ENCODE peak calls at places on chromosome 10, in four cellular contexts. M is HCT116, Y is K562, B is H1. X is an unnamed sample.

GRCh38 chr10:3451516-3452185 is 279.1 kb upstream of the PITRM1 start:
- DNase-seq in Y (no peak), B (no peak), M (no peak), X (no peak)

GRCh38 chr10:118952493-118953295 is 76.8 kb upstream of the NANOS1 start:
- DNase-seq in B (no peak), Y (no peak), M (no peak), X (no peak)

GRCh38 chr10:60389413-60390009 is at the start of gene ANK3:
- DNase-seq in Y (no peak), M (no peak), B (no peak), X (no peak)

GRCh38 chr10:1744524-1744923 is 7.2 kb upstream of the ADARB2 start:
- DNase-seq in M (no peak), Y (no peak), B (no peak), X (no peak)

GRCh38 chr10:30630571-30630970 is 1.0 kb upstream of the LYZL2 start:
- DNase-seq in Y (no peak), B (no peak), M (no peak), X (no peak)

GRCh38 chr10:69657417-69657816 is 27.4 kb downstream of the FAM241B start:
- DNase-seq in Y (no peak), M (no peak), B (no peak), X (no peak)

GRCh38 chr10:114631090-114631677 is 26.9 kb downstream of the ABLIM1 start:
- DNase-seq in M (no peak), B (no peak), Y (no peak), X (no peak)

GRCh38 chr10:112246-112645 is 23.0 kb upstream of the ZMYND11 start:
- DNase-seq in Y (no peak), M (no peak), B (no peak), X (no peak)

GRCh38 chr10:73648975-73649829 is 6.6 kb downstream of the SYNPO2L start:
- DNase-seq in B (no peak), M (no peak), Y (peak), X (no peak)

GRCh38 chr10:46516660-46517416 is 39.6 kb downstream of the GPRIN2 start:
- DNase-seq in M (no peak), B (peak), Y (no peak), X (no peak)

GRCh38 chr10:50614444-50615137 is 9.2 kb downstream of the SGMS1 start:
- DNase-seq in B (peak), M (peak), Y (peak), X (no peak)

GRCh38 chr10:20887706-20888535 is 9.2 kb downstream of the NEBL start:
- DNase-seq in B (no peak), M (no peak), Y (no peak), X (no peak)

GRCh38 chr10:74194545-74194944 is 43.5 kb downstream of the ADK start:
- DNase-seq in Y (no peak), M (no peak), B (no peak), X (no peak)

GRCh38 chr10:91689731-91690168 is 56.9 kb upstream of the PPP1R3C start:
- DNase-seq in Y (no peak), B (no peak), M (no peak), X (no peak)

GRCh38 chr10:61376908-61377368 is 76.2 kb downstream of the TMEM26 start:
- DNase-seq in B (no peak), Y (no peak), M (no peak), X (no peak)

GRCh38 chr10:33041783-33042437 is 83.9 kb upstream of the ITGB1 start:
- DNase-seq in Y (no peak), M (no peak), B (peak), X (no peak)

GRCh38 chr10:132881186-132881920 is 61.0 kb downstream of the CFAP46 start:
- DNase-seq in M (no peak), Y (no peak), B (no peak), X (no peak)

GRCh38 chr10:72953687-72954086 is 919 bp downstream of the PLA2G12B start:
- DNase-seq in B (peak), Y (no peak), M (no peak), X (no peak)

GRCh38 chr10:107611101-107611500 is 446.6 kb upstream of the SORCS1 start:
- DNase-seq in M (no peak), Y (no peak), B (no peak), X (no peak)

GRCh38 chr10:103444478-103444877 is 7.7 kb downstream of the CALHM2 start:
- DNase-seq in Y (no peak), B (no peak), M (no peak), X (no peak)

GRCh38 chr10:25059990-25060389 is 43.6 kb downstream of the THNSL1 start:
- DNase-seq in B (no peak), M (peak), Y (peak), X (no peak)

GRCh38 chr10:52759154-52759553 is 13.4 kb downstream of the MBL2 start:
- DNase-seq in Y (no peak), M (no peak), B (no peak), X (no peak)

GRCh38 chr10:119409906-119410305 is 132.6 kb downstream of the RGS10 start:
- DNase-seq in B (no peak), M (no peak), Y (peak), X (no peak)

GRCh38 chr10:30028452-30029045 is 30.8 kb downstream of the JCAD start:
- DNase-seq in Y (no peak), B (no peak), M (no peak), X (no peak)

GRCh38 chr10:48363617-48364355 is 57.3 kb downstream of the MAPK8 start:
- DNase-seq in M (peak), B (no peak), Y (peak), X (peak)

GRCh38 chr10:105953056-105953455 is 1211.5 kb downstream of the SORCS1 start:
- DNase-seq in Y (no peak), B (no peak), M (no peak), X (no peak)

GRCh38 chr10:62154231-62154630 is 114.4 kb downstream of the RTKN2 start:
- DNase-seq in Y (no peak), B (no peak), M (no peak), X (no peak)

GRCh38 chr10:33277135-33277536 is 57.3 kb downstream of the NRP1 start:
- DNase-seq in B (no peak), M (no peak), Y (no peak), X (no peak)

GRCh38 chr10:6473430-6473829 is 106.6 kb downstream of the PRKCQ start:
- DNase-seq in M (no peak), B (no peak), Y (peak), X (no peak)

GRCh38 chr10:113681533-113682470 is 2.1 kb downstream of the CASP7 start:
- DNase-seq in B (no peak), Y (no peak), M (no peak), X (peak)

GRCh38 chr10:106595281-106595680 is 569.2 kb downstream of the SORCS1 start:
- DNase-seq in Y (no peak), B (no peak), M (no peak), X (no peak)

GRCh38 chr10:75197906-75198305 is 12.7 kb upstream of the VDAC2 start:
- DNase-seq in M (no peak), Y (no peak), B (no peak), X (no peak)

GRCh38 chr10:28774051-28774995 is 97.0 kb downstream of the BAMBI start:
- DNase-seq in Y (no peak), B (no peak), M (no peak), X (no peak)

GRCh38 chr10:46028584-46029570 is 1.5 kb downstream of the NCOA4 start:
- DNase-seq in Y (peak), M (peak), B (no peak), X (no peak)

GRCh38 chr10:61664985-61665384 is 2.3 kb downstream of the CABCOCO1 start:
- DNase-seq in Y (no peak), B (no peak), M (no peak), X (no peak)

GRCh38 chr10:111107023-111107422 is 30.2 kb downstream of the ADRA2A start:
- DNase-seq in Y (peak), M (no peak), B (peak), X (no peak)

GRCh38 chr10:61792921-61793320 is 108.6 kb upstream of the ARID5B start:
- DNase-seq in M (no peak), Y (no peak), B (no peak), X (no peak)

GRCh38 chr10:11337516-11337915 is 273.9 kb downstream of the USP6NL start:
- DNase-seq in Y (no peak), M (no peak), B (no peak), X (no peak)

GRCh38 chr10:14371616-14372015 is 40.9 kb upstream of the FRMD4A start:
- DNase-seq in M (no peak), Y (no peak), B (no peak), X (no peak)

GRCh38 chr10:5406918-5407317 is 2.3 kb upstream of the TUBAL3 start:
- DNase-seq in M (no peak), Y (no peak), B (no peak), X (no peak)
- TF ChIP-seq EGR1 in M (no peak), Y (no peak), B (no peak), X (no peak)

DNA sequence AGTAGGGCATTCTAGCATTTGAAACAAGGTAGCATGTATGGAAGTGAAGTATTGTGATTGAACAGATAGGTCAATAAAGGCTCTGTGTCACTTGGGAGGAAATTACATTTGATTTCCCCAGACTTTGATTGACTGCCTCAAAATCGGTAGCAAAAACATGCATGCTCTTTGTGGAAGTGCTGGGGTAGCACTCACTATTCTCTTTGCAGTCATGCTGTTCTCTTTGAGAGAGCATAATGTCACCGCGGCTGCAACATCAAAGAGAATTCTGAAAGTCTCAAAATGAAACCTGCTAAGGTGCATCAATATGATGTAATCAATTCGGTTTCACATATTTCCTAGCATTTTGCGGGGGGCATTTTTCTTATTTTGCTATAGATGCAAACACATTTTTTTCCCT is 64.2 kb downstream of the ARMC3 start:
- DNase-seq in M (no peak), Y (no peak), B (no peak), X (no peak)
- TF ChIP-seq EGR1 in M (no peak), Y (no peak), B (no peak), X (no peak)

GRCh38 chr10:77987671-77988070 is 41.6 kb downstream of the POLR3A start:
- DNase-seq in M (no peak), Y (no peak), B (no peak), X (no peak)

GRCh38 chr10:77981281-77981680 is 48.0 kb downstream of the POLR3A start:
- DNase-seq in Y (no peak), B (no peak), M (no peak), X (no peak)

GRCh38 chr10:77979221-77979620 is 50.1 kb downstream of the POLR3A start:
- DNase-seq in M (no peak), Y (no peak), B (no peak), X (no peak)

GRCh38 chr10:77984986-77985385 is 44.3 kb downstream of the POLR3A start:
- DNase-seq in B (no peak), M (no peak), Y (no peak), X (no peak)

GRCh38 chr10:77983384-77984341 is 45.7 kb downstream of the POLR3A start:
- DNase-seq in Y (peak), B (no peak), M (no peak), X (no peak)
- TF ChIP-seq EGR1 in Y (no peak), B (no peak), M (no peak), X (no peak)

GRCh38 chr10:21959998-21960397 is 43.5 kb downstream of the DNAJC1 start:
- DNase-seq in B (no peak), M (no peak), Y (no peak), X (no peak)

GRCh38 chr10:21961847-21962246 is 41.7 kb downstream of the DNAJC1 start:
- DNase-seq in M (no peak), B (no peak), Y (peak), X (no peak)

GRCh38 chr10:21969326-21970287 is 33.9 kb downstream of the DNAJC1 start:
- DNase-seq in B (no peak), M (no peak), Y (no peak), X (no peak)

GRCh38 chr10:21962362-21962761 is 41.2 kb downstream of the DNAJC1 start:
- DNase-seq in B (no peak), Y (no peak), M (no peak), X (no peak)

DNA sequence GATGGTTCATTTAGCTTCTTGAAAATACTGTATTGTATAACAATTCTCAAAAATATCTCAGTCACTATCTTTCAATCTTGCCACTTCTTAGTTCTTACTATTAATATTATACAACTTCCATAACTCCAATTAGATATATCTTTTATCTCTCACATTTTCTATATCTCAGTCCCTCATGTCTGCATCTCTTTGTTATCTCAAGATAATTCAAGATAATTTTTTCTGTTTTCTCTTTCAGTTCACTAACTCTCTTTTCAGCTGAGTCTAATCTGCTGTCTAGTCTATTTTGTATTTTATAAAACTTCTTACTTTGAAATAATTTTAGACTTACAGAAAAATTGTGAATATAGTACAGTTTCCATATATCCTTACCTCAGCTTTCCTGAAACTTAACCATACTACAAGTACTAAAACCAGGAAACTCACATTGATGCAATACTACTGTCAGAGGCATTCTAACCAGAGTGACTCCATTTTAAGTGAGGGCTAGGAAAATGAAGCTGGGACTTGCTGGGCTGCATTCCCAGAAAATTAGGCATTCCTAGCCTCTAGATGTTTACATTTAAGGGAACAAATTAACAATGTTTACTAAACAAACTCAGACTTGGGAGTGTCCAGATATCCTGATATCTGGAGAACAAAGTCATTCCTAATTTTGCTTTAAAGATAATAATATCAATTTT is 38.4 kb downstream of the DNAJC1 start:
- DNase-seq in B (no peak), Y (no peak), M (no peak), X (no peak)
- TF ChIP-seq EGR1 in B (no peak), Y (no peak), M (no peak), X (no peak)

GRCh38 chr10:112202076-112202475 is 18.5 kb upstream of the GPAM start:
- DNase-seq in Y (no peak), B (no peak), M (no peak), X (no peak)

GRCh38 chr10:112208292-112208691 is 24.7 kb upstream of the GPAM start:
- DNase-seq in Y (no peak), M (no peak), B (no peak), X (no peak)

GRCh38 chr10:112201334-112201733 is 17.8 kb upstream of the GPAM start:
- DNase-seq in B (no peak), Y (no peak), M (no peak), X (no peak)

GRCh38 chr10:112203328-112204076 is 19.9 kb upstream of the GPAM start:
- DNase-seq in M (no peak), B (no peak), Y (no peak), X (peak)

DNA sequence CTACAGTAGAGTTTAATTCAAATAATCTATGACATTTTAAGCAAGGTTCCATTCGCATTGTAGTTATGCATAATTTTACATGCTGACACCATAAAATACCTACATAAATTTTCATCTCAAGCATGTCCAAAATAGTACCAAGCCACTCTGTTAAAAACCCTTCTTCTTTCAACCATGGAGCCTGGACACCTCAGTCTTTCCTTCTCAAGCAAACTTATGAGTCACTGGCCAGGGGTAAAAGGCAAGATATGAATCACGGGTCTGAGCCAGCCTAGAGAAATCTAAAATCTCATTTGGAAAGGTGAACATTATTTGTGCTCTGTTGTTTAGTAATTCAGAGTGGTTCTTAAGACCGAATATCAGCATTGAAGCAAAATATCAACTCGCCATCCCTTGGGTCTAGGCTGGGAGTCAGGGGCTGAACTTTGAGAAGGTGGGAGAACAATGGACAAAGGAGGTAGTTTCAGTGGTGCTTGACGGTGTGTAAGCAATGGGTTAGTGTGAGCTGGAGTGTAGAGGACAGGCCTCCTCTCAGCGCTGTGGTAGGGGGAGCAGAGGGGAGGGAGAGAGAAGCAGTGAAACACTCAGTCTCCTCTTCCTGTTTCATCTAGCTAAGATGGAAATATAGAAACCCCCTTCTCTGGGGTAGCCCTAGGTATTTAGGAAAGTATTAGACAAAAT is 19.1 kb upstream of the GPAM start:
- DNase-seq in M (peak), B (no peak), Y (no peak), X (peak)
- TF ChIP-seq EGR1 in M (no peak), B (no peak), Y (no peak), X (no peak)

GRCh38 chr10:124705021-124705740 is 39.0 kb downstream of the FAM53B start:
- DNase-seq in Y (no peak), M (no peak), B (no peak), X (no peak)

GRCh38 chr10:124703372-124703771 is 40.8 kb downstream of the FAM53B start:
- DNase-seq in B (no peak), Y (no peak), M (no peak), X (no peak)

GRCh38 chr10:124703778-124704427 is 40.3 kb downstream of the FAM53B start:
- DNase-seq in B (no peak), Y (no peak), M (no peak), X (no peak)

GRCh38 chr10:124705817-124706461 is 38.2 kb downstream of the FAM53B start:
- DNase-seq in B (no peak), M (no peak), Y (no peak), X (no peak)

DNA sequence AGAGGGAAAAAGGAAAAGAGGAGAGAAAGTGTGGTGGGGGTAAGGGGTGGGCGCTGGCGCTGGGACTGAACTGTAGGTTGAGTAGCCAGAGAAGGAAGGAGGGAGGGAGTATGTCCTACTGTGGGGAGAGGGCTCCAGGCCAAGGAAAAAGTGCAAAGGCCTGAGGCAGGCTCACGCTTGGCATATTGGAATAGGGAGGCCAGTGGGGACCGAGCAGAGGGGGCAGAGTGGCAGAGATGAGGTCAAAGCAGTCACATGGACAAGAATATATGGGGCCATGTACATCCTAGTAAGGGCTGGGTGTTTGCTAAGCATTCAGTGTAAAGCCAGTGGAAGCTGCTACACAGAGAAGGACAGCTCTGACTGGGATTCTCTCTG is 39.8 kb downstream of the FAM53B start:
- DNase-seq in B (no peak), M (no peak), Y (no peak), X (no peak)
- TF ChIP-seq EGR1 in B (no peak), M (no peak), Y (no peak), X (no peak)

DNA sequence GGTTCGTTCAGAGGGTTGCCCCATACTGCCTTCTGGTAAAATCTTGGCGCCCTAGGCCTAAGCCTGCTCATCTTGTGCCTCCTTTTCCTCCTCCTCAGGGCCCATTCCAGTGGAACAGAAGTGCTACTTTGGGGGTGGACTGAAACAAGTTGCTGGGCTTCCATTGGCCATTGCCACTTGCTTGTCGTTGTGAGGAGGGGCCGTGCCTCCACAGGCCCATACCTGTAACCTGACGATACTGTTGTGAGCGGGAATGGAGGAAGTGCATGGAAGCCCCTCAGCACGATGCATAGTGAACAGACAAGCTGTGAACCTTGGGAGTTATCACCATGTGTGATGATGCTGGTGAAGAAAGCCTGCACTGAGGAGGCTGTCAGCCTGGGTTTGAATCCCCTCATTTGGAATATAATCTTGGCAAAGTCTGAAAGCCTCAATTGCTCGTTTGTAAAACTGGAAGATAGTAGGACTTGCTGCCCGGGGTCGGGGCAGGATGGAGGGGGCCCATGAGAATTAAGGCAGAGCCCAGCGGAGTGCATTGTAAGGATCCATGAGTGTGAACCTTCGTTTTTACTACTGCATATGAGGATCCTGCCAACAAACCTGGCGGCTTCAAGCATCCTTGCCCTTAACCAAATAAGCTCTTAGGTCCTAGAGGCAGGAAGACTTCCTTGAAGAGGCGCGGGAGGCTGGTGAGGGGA is 671 bp upstream of the PAPSS2 start:
- DNase-seq in Y (no peak), M (no peak), B (peak), X (no peak)
- TF ChIP-seq EGR1 in Y (no peak), M (no peak), B (no peak), X (no peak)

X was measured in GM12878.